ENCODE peak calls at places on chromosomes 1 and 21, in nine cellular contexts. Q, M, H, G, K, I, J, D and F are unnamed samples.

GRCh38 chr1:2784854-2785630 is 16.5 kb downstream of the TTC34 start:
- DNase-seq in D (no peak), Q (no peak), G (no peak), J (no peak), H (no peak), M (peak; percentile 13), I (no peak), K (no peak), F (no peak)

GRCh38 chr1:182565537-182565936 is 23.5 kb downstream of the RNASEL start:
- DNase-seq in M (no peak), G (no peak), Q (no peak), J (no peak), I (no peak), H (no peak), K (no peak), D (no peak), F (no peak)

GRCh38 chr1:219442575-219442974 is 170.3 kb downstream of the ZC3H11B start:
- DNase-seq in D (no peak), M (no peak), G (no peak), J (no peak), I (peak; percentile 8), Q (peak; percentile 99), H (no peak), K (no peak), F (no peak)

GRCh38 chr1:118960026-118960561 is 28.0 kb downstream of the TBX15 start:
- DNase-seq in J (no peak), M (no peak), Q (peak; percentile 54), H (no peak), G (peak; percentile 5), K (no peak), I (no peak), D (no peak), F (no peak)

GRCh38 chr1:50271968-50272578 is 151.2 kb downstream of the DMRTA2 start:
- DNase-seq in D (no peak), H (no peak), M (peak; percentile 60), Q (peak; percentile 34), I (peak; percentile 4), G (peak; percentile 16), J (no peak), K (no peak), F (no peak)

GRCh38 chr1:32501865-32502264 is 37.0 kb downstream of the ZBTB8B start:
- DNase-seq in M (no peak), J (no peak), D (no peak), G (no peak), H (no peak), Q (no peak), K (no peak), I (no peak), F (no peak)

GRCh38 chr1:156070523-156070922 is 9.6 kb downstream of the RAB25 start:
- DNase-seq in Q (no peak), H (no peak), D (no peak), G (no peak), J (no peak), M (no peak), I (no peak), K (no peak), F (no peak)

GRCh38 chr1:16236091-16236494 is 890 bp downstream of the CPLANE2 start:
- DNase-seq in G (peak; percentile 72), Q (peak; percentile 73), H (peak; percentile 56), K (no peak), M (peak; percentile 57), D (no peak), I (peak; percentile 54), J (no peak), F (no peak)

GRCh38 chr21:28540514-28540913 is 452.2 kb downstream of the LTN1 start:
- DNase-seq in J (no peak), I (no peak), H (no peak), K (no peak), M (no peak), D (no peak), G (no peak), Q (peak; percentile 86), F (no peak)

GRCh38 chr21:36540700-36541099 is 60.8 kb upstream of the CLDN14 start:
- DNase-seq in G (no peak), H (no peak), M (no peak), J (no peak), I (no peak), K (no peak), D (no peak), Q (no peak), F (no peak)

GRCh38 chr1:89065077-89065868 is at the start of gene GBP1:
- DNase-seq in Q (peak; percentile 29), J (no peak), H (no peak), M (no peak), I (no peak), D (peak; percentile 81), G (no peak), K (no peak), F (peak; percentile 87)

GRCh38 chr1:56758135-56758534 is 61.1 kb downstream of the FYB2 start:
- DNase-seq in D (no peak), G (peak; percentile 5), I (peak; percentile 10), H (no peak), J (no peak), M (peak; percentile 67), Q (peak; percentile 54), K (no peak), F (no peak)

GRCh38 chr1:232795497-232796068 is 9.6 kb upstream of the MAP10 start:
- DNase-seq in M (no peak), H (no peak), G (no peak), K (no peak), J (no peak), I (no peak), Q (no peak), D (no peak), F (no peak)

GRCh38 chr1:36735939-36736730 is 253.4 kb upstream of the CSF3R start:
- DNase-seq in I (no peak), D (no peak), G (no peak), Q (no peak), K (no peak), M (no peak), H (no peak), J (no peak), F (no peak)

GRCh38 chr1:2475571-2475970 is 518 bp upstream of the PLCH2 start:
- DNase-seq in H (no peak), M (no peak), J (no peak), G (no peak), D (no peak), Q (no peak), K (no peak), I (no peak), F (no peak)

GRCh38 chr1:1240822-1241587 is 5.5 kb downstream of the C1QTNF12 start:
- DNase-seq in M (no peak), D (no peak), J (no peak), G (no peak), Q (no peak), K (no peak), I (no peak), H (peak; percentile 69), F (no peak)

GRCh38 chr1:83818916-83819315 is 180.0 kb downstream of the TTLL7 start:
- DNase-seq in G (peak; percentile 27), Q (no peak), H (no peak), M (no peak), I (no peak), D (no peak), K (no peak), J (no peak), F (peak; percentile 33)

GRCh38 chr1:29520571-29521437 is 284.5 kb downstream of the PTPRU start:
- DNase-seq in J (no peak), K (no peak), D (no peak), H (no peak), Q (no peak), M (no peak), G (no peak), I (no peak), F (no peak)

GRCh38 chr1:13967707-13968106 is 267.7 kb downstream of the PRDM2 start:
- DNase-seq in D (no peak), Q (no peak), K (no peak), I (no peak), J (no peak), H (no peak), G (no peak), M (no peak), F (no peak)

GRCh38 chr21:42746240-42746592 is 92.8 kb downstream of the PDE9A start:
- DNase-seq in I (no peak), H (no peak), J (no peak), Q (no peak), M (peak; percentile 29), D (no peak), G (no peak), K (no peak), F (no peak)

GRCh38 chr1:36849956-36850355 is 184.4 kb downstream of the GRIK3 start:
- DNase-seq in I (no peak), K (no peak), H (peak; percentile 16), Q (no peak), G (no peak), M (no peak), J (no peak), D (no peak), F (no peak)

GRCh38 chr1:152386940-152387339 is 27.1 kb downstream of the CRNN start:
- DNase-seq in K (no peak), I (no peak), M (no peak), D (no peak), J (no peak), G (no peak), H (no peak), Q (no peak), F (no peak)

DNA sequence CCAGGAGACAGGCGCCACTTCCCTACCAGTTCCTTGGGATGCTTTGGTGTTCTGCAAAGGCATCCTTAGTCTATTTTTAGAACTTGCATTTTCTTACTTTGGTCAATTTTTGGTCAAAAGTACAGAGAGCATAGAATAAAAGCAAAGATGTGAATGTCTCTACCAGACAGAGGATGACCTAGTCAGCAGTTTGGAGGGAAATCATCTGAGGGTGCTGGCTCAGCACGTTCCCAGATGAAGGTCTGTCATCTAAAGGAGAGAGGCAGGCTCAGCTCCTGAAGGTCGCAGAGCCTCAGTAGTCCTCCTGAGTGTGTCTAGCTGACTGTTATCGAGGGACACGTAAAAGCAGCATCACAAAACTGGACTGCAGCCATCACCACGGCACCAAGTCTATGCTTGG is 15.3 kb downstream of the CHRNB2 start:
- DNase-seq in G (no peak), Q (no peak), J (no peak), H (no peak), I (no peak), K (no peak), M (no peak), D (no peak), F (no peak)
- H3K4me3 ChIP-seq in G (no peak overlapping the region), Q (no peak overlapping the region), J (no peak overlapping the region), H (no peak overlapping the region), I (no peak overlapping the region), K (no peak overlapping the region), M (no peak overlapping the region), D (no peak overlapping the region), F (no peak overlapping the region)

GRCh38 chr1:59903136-59903754 is 23.3 kb downstream of the CYP2J2 start:
- DNase-seq in J (no peak), D (no peak), I (peak; percentile 27), M (no peak), G (peak; percentile 22), K (no peak), Q (peak; percentile 61), H (no peak), F (no peak)
- TF ChIP-seq CTCF in J (peak; percentile 31), D (peak; percentile 63), I (peak; percentile 60), M (peak; percentile 56), G (peak; percentile 31), K (peak; percentile 35), Q (peak; percentile 77), H (no peak), F (peak; percentile 84)

GRCh38 chr1:202159534-202160371 is 649 bp downstream of the PTPN7 start:
- DNase-seq in G (no peak), M (no peak), K (no peak), I (no peak), H (no peak), Q (no peak), J (no peak), D (no peak), F (no peak)
- H3K4me3 ChIP-seq in G (no peak overlapping the region), M (peak overlapping the region; percentile 29), K (peak overlapping the region; percentile 50), I (no peak overlapping the region), H (no peak overlapping the region), Q (no peak overlapping the region), J (peak overlapping the region; percentile 35), D (no peak overlapping the region), F (no peak overlapping the region)

GRCh38 chr1:47726496-47726855 is 270.7 kb downstream of the TRABD2B start:
- DNase-seq in K (no peak), M (no peak), D (no peak), H (no peak), G (no peak), Q (no peak), I (no peak), J (no peak), F (no peak)
- TF ChIP-seq CTCF in K (no peak), M (no peak), D (no peak), H (no peak), G (no peak), Q (no peak), I (no peak), J (no peak), F (no peak)